ENCODE peak calls at places on chromosomes 13 and 19, in ten cellular contexts. One of them, this sample, is unnamed.

GRCh38 chr13:27147530-27148170 is 24.0 kb downstream of the USP12 start:
- DNase-seq in GM10248: peak; percentile 67
- DNase-seq in fibroblast of mammary gland: peak; percentile 19
- DNase-seq in GM12865: peak; percentile 87
- DNase-seq in HFF-Myc: no peak
- DNase-seq in thyroid gland: peak; percentile 11
- DNase-seq in heart right ventricle: no peak
- DNase-seq in Calu3: no peak
- DNase-seq in heart left ventricle: no peak
- DNase-seq in AG10803: no peak
- DNase-seq in this sample: peak; percentile 79

GRCh38 chr19:21604351-21604926 is 99.0 kb downstream of the ZNF429 start:
- DNase-seq in GM10248: no peak
- DNase-seq in fibroblast of mammary gland: peak; percentile 5
- DNase-seq in GM12865: no peak
- DNase-seq in HFF-Myc: no peak
- DNase-seq in thyroid gland: peak; percentile 7
- DNase-seq in heart right ventricle: peak; percentile 14
- DNase-seq in Calu3: no peak
- DNase-seq in heart left ventricle: no peak
- DNase-seq in AG10803: peak; percentile 4
- DNase-seq in this sample: no peak

GRCh38 chr19:827710-828321 is at the start of gene AZU1:
- DNase-seq in GM10248: no peak
- DNase-seq in fibroblast of mammary gland: no peak
- DNase-seq in GM12865: no peak
- DNase-seq in HFF-Myc: no peak
- DNase-seq in thyroid gland: no peak
- DNase-seq in heart right ventricle: no peak
- DNase-seq in Calu3: peak; percentile 29
- DNase-seq in heart left ventricle: no peak
- DNase-seq in AG10803: no peak
- DNase-seq in this sample: no peak

GRCh38 chr13:26132756-26133155 is 80.9 kb upstream of the SHISA2 start:
- DNase-seq in GM10248: no peak
- DNase-seq in fibroblast of mammary gland: peak; percentile 6
- DNase-seq in GM12865: no peak
- DNase-seq in HFF-Myc: no peak
- DNase-seq in thyroid gland: no peak
- DNase-seq in heart right ventricle: no peak
- DNase-seq in Calu3: no peak
- DNase-seq in heart left ventricle: no peak
- DNase-seq in AG10803: peak; percentile 6
- DNase-seq in this sample: no peak

GRCh38 chr19:42184401-42184861 is 33.0 kb downstream of the DEDD2 start:
- DNase-seq in GM10248: peak; percentile 80
- DNase-seq in fibroblast of mammary gland: peak; percentile 87
- DNase-seq in GM12865: peak; percentile 81
- DNase-seq in HFF-Myc: peak; percentile 54
- DNase-seq in thyroid gland: peak; percentile 62
- DNase-seq in heart right ventricle: peak; percentile 68
- DNase-seq in Calu3: peak; percentile 91
- DNase-seq in heart left ventricle: peak; percentile 77
- DNase-seq in AG10803: peak; percentile 93
- DNase-seq in this sample: no peak

GRCh38 chr19:14614099-14614412 is 31.2 kb downstream of the CLEC17A start:
- DNase-seq in GM10248: peak; percentile 65
- DNase-seq in fibroblast of mammary gland: no peak
- DNase-seq in GM12865: peak; percentile 24
- DNase-seq in HFF-Myc: no peak
- DNase-seq in thyroid gland: no peak
- DNase-seq in heart right ventricle: no peak
- DNase-seq in Calu3: no peak
- DNase-seq in heart left ventricle: no peak
- DNase-seq in AG10803: no peak
- DNase-seq in this sample: peak; percentile 62

GRCh38 chr19:58397533-58398037 is 2.1 kb downstream of the RNF225 start:
- DNase-seq in GM10248: no peak
- DNase-seq in fibroblast of mammary gland: no peak
- DNase-seq in GM12865: no peak
- DNase-seq in HFF-Myc: no peak
- DNase-seq in thyroid gland: no peak
- DNase-seq in heart right ventricle: no peak
- DNase-seq in Calu3: no peak
- DNase-seq in heart left ventricle: no peak
- DNase-seq in AG10803: no peak
- DNase-seq in this sample: no peak

GRCh38 chr13:51856027-51856736 is 5.6 kb upstream of the CCDC70 start:
- DNase-seq in GM10248: no peak
- DNase-seq in fibroblast of mammary gland: no peak
- DNase-seq in GM12865: no peak
- DNase-seq in HFF-Myc: no peak
- DNase-seq in thyroid gland: no peak
- DNase-seq in heart right ventricle: no peak
- DNase-seq in Calu3: peak; percentile 12
- DNase-seq in heart left ventricle: no peak
- DNase-seq in AG10803: no peak
- DNase-seq in this sample: no peak

GRCh38 chr19:48329167-48329891 is 4.0 kb downstream of the EMP3 start:
- DNase-seq in GM10248: no peak
- DNase-seq in fibroblast of mammary gland: peak; percentile 56
- DNase-seq in GM12865: peak; percentile 77
- DNase-seq in HFF-Myc: no peak
- DNase-seq in thyroid gland: no peak
- DNase-seq in heart right ventricle: no peak
- DNase-seq in Calu3: peak; percentile 60
- DNase-seq in heart left ventricle: no peak
- DNase-seq in AG10803: peak; percentile 38
- DNase-seq in this sample: peak; percentile 43

GRCh38 chr19:8682931-8683330 is 15.7 kb downstream of the ACTL9 start:
- DNase-seq in GM10248: no peak
- DNase-seq in fibroblast of mammary gland: no peak
- DNase-seq in GM12865: no peak
- DNase-seq in HFF-Myc: no peak
- DNase-seq in thyroid gland: no peak
- DNase-seq in heart right ventricle: no peak
- DNase-seq in Calu3: no peak
- DNase-seq in heart left ventricle: no peak
- DNase-seq in AG10803: no peak
- DNase-seq in this sample: no peak

GRCh38 chr19:14979136-14979497 is 547 bp downstream of the SLC1A6 start:
- DNase-seq in GM10248: no peak
- DNase-seq in fibroblast of mammary gland: no peak
- DNase-seq in GM12865: no peak
- DNase-seq in HFF-Myc: no peak
- DNase-seq in thyroid gland: no peak
- DNase-seq in heart right ventricle: no peak
- DNase-seq in Calu3: no peak
- DNase-seq in heart left ventricle: no peak
- DNase-seq in AG10803: no peak
- DNase-seq in this sample: no peak

GRCh38 chr13:50780201-50781015 is 63.1 kb downstream of the DLEU7 start:
- DNase-seq in GM10248: no peak
- DNase-seq in fibroblast of mammary gland: no peak
- DNase-seq in GM12865: no peak
- DNase-seq in HFF-Myc: no peak
- DNase-seq in thyroid gland: no peak
- DNase-seq in heart right ventricle: no peak
- DNase-seq in Calu3: no peak
- DNase-seq in heart left ventricle: no peak
- DNase-seq in AG10803: no peak
- DNase-seq in this sample: no peak

GRCh38 chr19:55172741-55173140 is 6.3 kb upstream of the DNAAF3 start:
- DNase-seq in GM10248: no peak
- DNase-seq in fibroblast of mammary gland: peak; percentile 78
- DNase-seq in GM12865: no peak
- DNase-seq in HFF-Myc: no peak
- DNase-seq in thyroid gland: no peak
- DNase-seq in heart right ventricle: no peak
- DNase-seq in Calu3: no peak
- DNase-seq in heart left ventricle: no peak
- DNase-seq in AG10803: peak; percentile 57
- DNase-seq in this sample: no peak

GRCh38 chr19:29923653-29924052 is 18.4 kb upstream of the URI1 start:
- DNase-seq in GM10248: no peak
- DNase-seq in fibroblast of mammary gland: no peak
- DNase-seq in GM12865: no peak
- DNase-seq in HFF-Myc: no peak
- DNase-seq in thyroid gland: no peak
- DNase-seq in heart right ventricle: no peak
- DNase-seq in Calu3: no peak
- DNase-seq in heart left ventricle: no peak
- DNase-seq in AG10803: no peak
- DNase-seq in this sample: no peak

DNA sequence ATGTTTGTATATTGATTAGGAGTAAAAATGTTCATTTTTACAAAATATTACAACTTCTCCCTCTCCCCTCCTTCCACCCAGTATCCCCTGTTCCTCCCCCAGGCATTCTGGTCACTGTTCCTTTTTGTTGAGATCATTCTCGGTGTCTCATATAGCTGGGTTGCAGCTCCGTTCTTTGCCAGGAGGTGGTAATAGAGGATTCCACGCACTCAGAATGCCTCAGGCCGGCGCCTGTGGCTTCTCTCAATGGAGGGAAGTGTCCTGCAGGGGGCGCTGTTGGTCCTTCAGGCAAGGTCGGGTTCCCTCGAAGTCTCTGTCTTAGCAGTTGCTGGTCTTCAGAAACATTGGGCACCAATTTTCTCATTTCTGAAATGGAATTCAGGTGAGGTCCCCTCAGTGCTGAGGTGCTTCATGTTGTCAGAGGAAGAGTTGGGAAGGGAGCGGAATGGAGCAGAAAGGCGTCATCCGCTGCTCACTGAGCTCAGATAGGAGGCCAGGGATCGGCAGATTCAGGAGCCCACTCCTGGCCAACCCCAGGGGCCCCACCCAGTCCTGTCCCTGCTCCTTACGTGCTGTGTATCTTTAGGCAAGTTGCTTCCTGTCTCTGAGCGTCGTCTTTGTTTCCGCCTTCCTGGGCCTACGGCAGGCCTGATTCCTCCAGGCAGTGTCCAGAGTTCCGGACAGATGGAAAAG is 10.3 kb upstream of the GARIN5A start:
- DNase-seq in GM10248: no peak
- DNase-seq in fibroblast of mammary gland: peak; percentile 65
- DNase-seq in GM12865: peak; percentile 71
- DNase-seq in HFF-Myc: peak; percentile 42
- DNase-seq in thyroid gland: peak; percentile 49
- DNase-seq in heart right ventricle: no peak
- DNase-seq in Calu3: peak; percentile 52
- DNase-seq in heart left ventricle: no peak
- DNase-seq in AG10803: peak; percentile 11
- DNase-seq in this sample: no peak
- TF ChIP-seq CTCF in GM10248: peak; percentile 32
- TF ChIP-seq CTCF in fibroblast of mammary gland: peak; percentile 47
- TF ChIP-seq CTCF in GM12865: peak; percentile 44
- TF ChIP-seq CTCF in HFF-Myc: peak; percentile 75
- TF ChIP-seq CTCF in thyroid gland: peak; percentile 29
- TF ChIP-seq CTCF in heart right ventricle: peak; percentile 40
- TF ChIP-seq CTCF in Calu3: peak; percentile 79
- TF ChIP-seq CTCF in heart left ventricle: peak; percentile 21
- TF ChIP-seq CTCF in AG10803: peak; percentile 42
- TF ChIP-seq CTCF in this sample: peak; percentile 61

GRCh38 chr19:35139618-35139943 is 957 bp downstream of the FXYD1 start:
- DNase-seq in GM10248: no peak
- DNase-seq in fibroblast of mammary gland: no peak
- DNase-seq in GM12865: no peak
- DNase-seq in HFF-Myc: no peak
- DNase-seq in thyroid gland: no peak
- DNase-seq in heart right ventricle: no peak
- DNase-seq in Calu3: no peak
- DNase-seq in heart left ventricle: no peak
- DNase-seq in AG10803: no peak
- DNase-seq in this sample: no peak
- TF ChIP-seq CTCF in GM10248: no peak
- TF ChIP-seq CTCF in fibroblast of mammary gland: no peak
- TF ChIP-seq CTCF in GM12865: no peak
- TF ChIP-seq CTCF in HFF-Myc: no peak
- TF ChIP-seq CTCF in thyroid gland: no peak
- TF ChIP-seq CTCF in heart right ventricle: peak; percentile 7
- TF ChIP-seq CTCF in Calu3: no peak
- TF ChIP-seq CTCF in heart left ventricle: no peak
- TF ChIP-seq CTCF in AG10803: no peak
- TF ChIP-seq CTCF in this sample: no peak

DNA sequence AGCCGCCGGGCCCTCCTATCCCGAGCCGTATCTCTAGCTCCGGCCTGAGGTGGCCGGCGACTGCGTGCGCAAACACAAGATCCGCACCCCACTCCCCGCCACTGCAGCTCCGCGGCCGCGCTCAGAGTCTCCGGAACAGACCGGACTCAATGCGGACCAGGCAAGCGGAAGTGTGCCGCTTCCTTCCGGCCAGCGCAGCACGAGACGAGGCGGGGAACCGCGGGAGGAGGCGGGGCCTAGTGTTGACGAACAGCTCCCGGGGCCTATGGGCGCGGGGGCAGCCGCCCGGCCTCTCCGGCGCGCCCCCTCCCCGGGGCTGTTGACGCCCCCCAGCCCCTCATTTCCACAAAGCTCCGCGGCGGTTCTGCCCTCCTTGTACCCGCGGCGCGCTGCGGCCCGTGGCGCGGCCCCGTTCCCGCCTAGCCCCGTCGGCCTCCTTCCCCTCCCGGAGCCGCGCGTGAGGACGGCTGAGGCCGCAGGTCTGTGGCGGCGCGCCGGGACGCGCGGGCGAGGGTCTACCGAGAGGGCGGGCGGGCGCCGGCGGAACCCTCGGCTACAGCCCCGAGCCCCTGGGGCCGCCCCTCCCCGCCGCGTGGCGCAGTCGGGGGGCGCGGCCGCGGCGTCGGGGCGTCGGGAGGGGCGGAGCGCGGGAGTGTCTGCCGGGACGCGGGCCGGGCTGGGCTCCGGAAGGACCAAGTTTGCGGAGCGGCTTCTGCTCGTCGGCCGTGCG is at the start of gene DPY19L3:
- DNase-seq in GM10248: peak; percentile 97
- DNase-seq in fibroblast of mammary gland: peak; percentile 90
- DNase-seq in GM12865: peak; percentile 97
- DNase-seq in HFF-Myc: peak; percentile 74
- DNase-seq in thyroid gland: peak; percentile 97
- DNase-seq in heart right ventricle: peak; percentile 94
- DNase-seq in Calu3: peak; percentile 98
- DNase-seq in heart left ventricle: peak; percentile 97
- DNase-seq in AG10803: peak; percentile 92
- DNase-seq in this sample: peak; percentile 95
- TF ChIP-seq CTCF in GM10248: no peak
- TF ChIP-seq CTCF in fibroblast of mammary gland: no peak
- TF ChIP-seq CTCF in GM12865: no peak
- TF ChIP-seq CTCF in HFF-Myc: no peak
- TF ChIP-seq CTCF in thyroid gland: no peak
- TF ChIP-seq CTCF in heart right ventricle: no peak
- TF ChIP-seq CTCF in Calu3: no peak
- TF ChIP-seq CTCF in heart left ventricle: no peak
- TF ChIP-seq CTCF in AG10803: no peak
- TF ChIP-seq CTCF in this sample: no peak

DNA sequence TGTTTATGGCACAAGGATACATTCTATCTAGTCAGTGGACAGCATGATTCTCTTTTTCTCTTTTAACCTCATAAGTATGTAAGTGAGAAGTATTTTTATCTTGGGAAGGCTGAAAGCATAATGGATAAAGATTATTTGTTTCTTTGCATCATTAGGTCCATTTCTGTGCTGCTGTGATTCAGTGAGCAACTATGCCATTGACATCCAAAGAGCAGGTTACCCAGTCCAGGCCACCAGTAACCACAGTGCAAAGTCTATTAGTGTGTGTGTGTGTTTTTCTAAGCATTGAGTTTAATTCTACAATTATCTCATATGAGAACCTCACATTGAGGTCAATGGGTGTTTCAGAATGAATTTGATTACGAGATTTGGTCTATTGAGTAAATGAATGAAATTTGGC is 158.8 kb upstream of the DACH1 start:
- DNase-seq in GM10248: no peak
- DNase-seq in fibroblast of mammary gland: no peak
- DNase-seq in GM12865: no peak
- DNase-seq in HFF-Myc: no peak
- DNase-seq in thyroid gland: no peak
- DNase-seq in heart right ventricle: no peak
- DNase-seq in Calu3: no peak
- DNase-seq in heart left ventricle: no peak
- DNase-seq in AG10803: no peak
- DNase-seq in this sample: no peak
- TF ChIP-seq CTCF in GM10248: no peak
- TF ChIP-seq CTCF in fibroblast of mammary gland: no peak
- TF ChIP-seq CTCF in GM12865: no peak
- TF ChIP-seq CTCF in HFF-Myc: no peak
- TF ChIP-seq CTCF in thyroid gland: no peak
- TF ChIP-seq CTCF in heart right ventricle: no peak
- TF ChIP-seq CTCF in Calu3: no peak
- TF ChIP-seq CTCF in heart left ventricle: no peak
- TF ChIP-seq CTCF in AG10803: no peak
- TF ChIP-seq CTCF in this sample: no peak

This sample was measured in GM06990.